ENCODE peak calls at places on chromosomes 7 and 10, in nine cellular contexts. U is hepatocyte, F is left colon, T is AG08395, E is activated T-cell treated with anti-CD3 and anti-CD28 coated beads for 1 hour, X is iPS-NIHi11, R is M059J, O is anterior cingulate cortex, Z is astrocyte of the hippocampus. M is an unnamed sample.

GRCh38 chr7:67105382-67105781 is 108.7 kb downstream of the TYW1 start:
- DNase-seq in U (peak), F (no peak), T (peak), E (no peak), X (no peak), R (peak), O (no peak), Z (peak), M (no peak)

GRCh38 chr7:5234852-5235831 is 45.1 kb downstream of the WIPI2 start:
- DNase-seq in U (peak), F (no peak), T (peak), E (no peak), X (no peak), R (peak), O (no peak), Z (peak), M (no peak)

GRCh38 chr10:11018426-11018818 is 750 bp downstream of the CELF2 start:
- DNase-seq in U (peak), F (no peak), T (no peak), E (no peak), X (peak), R (no peak), O (no peak), Z (no peak), M (no peak)

GRCh38 chr7:25134360-25135010 is 9.4 kb upstream of the CYCS start:
- DNase-seq in U (no peak), F (no peak), T (no peak), E (no peak), X (no peak), R (no peak), O (no peak), Z (peak), M (no peak)

GRCh38 chr7:108190891-108191290 is 60.7 kb upstream of the LAMB4 start:
- DNase-seq in U (no peak), F (no peak), T (peak), E (no peak), X (no peak), R (peak), O (no peak), Z (no peak), M (no peak)

GRCh38 chr10:126749030-126749655 is 78.7 kb upstream of the C10orf90 start:
- DNase-seq in U (peak), F (peak), T (peak), E (peak), X (peak), R (peak), O (peak), Z (peak), M (no peak)

GRCh38 chr10:25675204-25675603 is 258.8 kb upstream of the MYO3A start:
- DNase-seq in U (no peak), F (no peak), T (no peak), E (no peak), X (no peak), R (no peak), O (no peak), Z (no peak), M (no peak)

GRCh38 chr10:73910764-73911552 is at the start of gene PLAU:
- DNase-seq in U (peak), F (no peak), T (peak), E (no peak), X (peak), R (peak), O (no peak), Z (peak), M (no peak)

GRCh38 chr10:12135631-12136030 is 6.2 kb downstream of the SEC61A2 start:
- DNase-seq in U (no peak), F (no peak), T (no peak), E (no peak), X (no peak), R (no peak), O (no peak), Z (no peak), M (no peak)

M was measured in effector CD8-positive, alpha-beta T cell.